ENCODE peak calls at places on chromosomes 3 and 15, in eight cellular contexts. N is upper lobe of left lung, B is AG04449, M is kidney epithelial cell, T is lower lobe of right lung, C is choroid plexus epithelial cell, F is GM06990, X is A549. G is an unnamed sample.

GRCh38 chr3:134795776-134796312 is 784 bp downstream of the EPHB1 start:
- DNase-seq in N (no peak), B (no peak), M (no peak), T (no peak), C (peak), F (no peak), X (peak), G (no peak)

GRCh38 chr3:129182390-129183180 is 1.1 kb downstream of the CNBP start:
- DNase-seq in N (no peak), B (no peak), M (no peak), T (no peak), C (peak), F (no peak), X (no peak), G (no peak)

GRCh38 chr3:161252143-161252542 is 31.0 kb downstream of the NMD3 start:
- DNase-seq in N (no peak), B (no peak), M (no peak), T (no peak), C (no peak), F (no peak), X (no peak), G (no peak)

GRCh38 chr3:123535580-123535979 is 49.3 kb downstream of the HACD2 start:
- DNase-seq in N (no peak), B (peak), M (peak), T (no peak), C (peak), F (no peak), X (no peak), G (no peak)

GRCh38 chr15:91257755-91258435 is 157.8 kb downstream of the SV2B start:
- DNase-seq in N (no peak), B (no peak), M (no peak), T (no peak), C (no peak), F (no peak), X (no peak), G (no peak)

GRCh38 chr3:139836656-139837464 is 98.1 kb upstream of the CLSTN2 start:
- DNase-seq in N (no peak), B (no peak), M (no peak), T (no peak), C (no peak), F (no peak), X (no peak), G (no peak)

GRCh38 chr3:9915252-9916141 is 1.4 kb upstream of the IL17RC start:
- DNase-seq in N (peak), B (no peak), M (no peak), T (peak), C (peak), F (peak), X (no peak), G (peak)

GRCh38 chr3:153052096-153052460 is 109.9 kb upstream of the RAP2B start:
- DNase-seq in N (no peak), B (peak), M (peak), T (no peak), C (peak), F (no peak), X (peak), G (no peak)

GRCh38 chr3:149371001-149371722 is 6.3 kb downstream of the TM4SF1 start:
- DNase-seq in N (no peak), B (no peak), M (no peak), T (no peak), C (peak), F (no peak), X (peak), G (no peak)

GRCh38 chr3:151086484-151087456 is 1.3 kb downstream of the MED12L start:
- DNase-seq in N (peak), B (peak), M (peak), T (peak), C (peak), F (peak), X (peak), G (no peak)
- TF ChIP-seq CTCF in N (peak), B (peak), M (peak), T (peak), C (peak), F (peak), X (peak), G (peak)

GRCh38 chr3:180135101-180135500 is 98.4 kb upstream of the PEX5L start:
- DNase-seq in N (no peak), B (no peak), M (no peak), T (no peak), C (no peak), F (no peak), X (no peak), G (no peak)
- H3K4me3 ChIP-seq in N (no peak), B (no peak), M (no peak), T (no peak), C (no peak), F (no peak), X (no peak), G (no peak)

GRCh38 chr3:4065080-4065479 is 238.1 kb upstream of the SETMAR start:
- DNase-seq in N (no peak), B (no peak), M (no peak), T (no peak), C (no peak), F (peak), X (no peak), G (no peak)

GRCh38 chr3:4067893-4068292 is 235.3 kb upstream of the SETMAR start:
- DNase-seq in N (no peak), B (no peak), M (no peak), T (no peak), C (no peak), F (no peak), X (no peak), G (no peak)

GRCh38 chr3:4063916-4064592 is 239.1 kb upstream of the SETMAR start:
- DNase-seq in N (no peak), B (no peak), M (no peak), T (no peak), C (no peak), F (no peak), X (no peak), G (no peak)

GRCh38 chr3:4071481-4072184 is 231.5 kb upstream of the SETMAR start:
- DNase-seq in N (no peak), B (no peak), M (no peak), T (no peak), C (no peak), F (no peak), X (no peak), G (no peak)

DNA sequence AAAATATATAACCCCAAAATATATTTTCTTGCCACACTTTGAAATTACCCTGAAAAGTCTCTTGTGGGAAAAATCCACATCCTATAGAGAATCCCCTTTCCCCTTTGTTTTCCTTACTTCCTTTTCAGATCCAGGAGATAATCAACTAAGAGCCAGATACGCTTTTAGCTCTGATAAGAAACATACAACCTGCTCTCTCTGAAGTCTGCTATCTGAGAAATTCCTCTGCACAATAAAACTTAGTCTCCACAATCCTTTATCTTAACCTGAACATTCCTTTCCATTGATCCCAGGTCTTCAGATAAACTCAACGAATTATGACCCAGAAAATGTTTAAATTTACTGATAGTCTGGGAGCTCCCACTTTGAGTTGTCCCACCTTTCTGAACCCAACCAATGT is 233.4 kb upstream of the SETMAR start:
- DNase-seq in N (no peak), B (no peak), M (no peak), T (no peak), C (no peak), F (no peak), X (no peak), G (no peak)
- TF ChIP-seq CTCF in N (no peak), B (no peak), M (no peak), T (no peak), C (no peak), F (no peak), X (no peak), G (no peak)

GRCh38 chr15:74373056-74373650 is 5.7 kb upstream of the CYP11A1 start:
- DNase-seq in N (no peak), B (no peak), M (no peak), T (no peak), C (no peak), F (no peak), X (no peak), G (no peak)
- H3K4me3 ChIP-seq in N (peak), B (no peak), M (no peak), T (no peak), C (no peak), F (peak), X (no peak), G (no peak)

GRCh38 chr3:114447950-114448479 is 154.2 kb downstream of the TIGIT start:
- DNase-seq in N (no peak), B (no peak), M (no peak), T (no peak), C (no peak), F (no peak), X (no peak), G (no peak)

GRCh38 chr3:114451051-114451451 is 157.2 kb downstream of the TIGIT start:
- DNase-seq in N (no peak), B (no peak), M (no peak), T (no peak), C (no peak), F (no peak), X (no peak), G (no peak)

GRCh38 chr3:114449271-114450007 is 155.6 kb downstream of the TIGIT start:
- DNase-seq in N (no peak), B (no peak), M (no peak), T (no peak), C (no peak), F (no peak), X (no peak), G (no peak)

GRCh38 chr3:114451561-114452018 is 157.8 kb downstream of the TIGIT start:
- DNase-seq in N (peak), B (no peak), M (no peak), T (no peak), C (peak), F (no peak), X (no peak), G (no peak)

DNA sequence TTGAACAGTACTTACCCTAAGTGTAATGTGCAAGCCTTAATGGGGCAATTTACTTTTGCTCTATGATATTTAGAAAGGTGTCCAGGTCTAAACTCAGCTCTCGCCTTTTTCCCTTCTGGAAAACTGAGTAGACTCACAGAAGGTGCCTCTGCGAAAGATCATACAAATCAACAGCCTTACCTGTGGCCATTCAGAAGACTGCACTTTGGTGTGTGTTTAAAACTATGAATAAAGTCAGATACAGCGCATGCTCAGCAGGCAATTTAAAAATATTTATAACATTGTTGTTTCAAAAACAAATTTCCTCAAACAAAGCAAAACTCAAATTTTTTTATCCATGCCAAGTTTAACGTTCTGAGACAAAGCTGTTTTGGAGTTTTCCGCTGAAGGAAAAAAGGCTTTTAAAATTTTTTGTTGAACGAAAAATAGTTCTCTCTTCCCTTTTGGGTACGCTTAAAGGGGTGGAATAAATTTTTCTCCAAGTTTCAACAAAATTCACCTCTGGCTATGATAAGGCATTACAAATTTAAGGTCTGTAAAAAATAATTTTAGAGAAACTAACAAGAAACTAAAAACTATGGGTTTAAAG is 156.3 kb downstream of the TIGIT start:
- DNase-seq in N (no peak), B (no peak), M (no peak), T (no peak), C (no peak), F (no peak), X (no peak), G (no peak)
- TF ChIP-seq CTCF in N (no peak), B (no peak), M (no peak), T (no peak), C (no peak), F (no peak), X (no peak), G (no peak)

GRCh38 chr3:137035631-137036030 is 77.8 kb downstream of the IL20RB start:
- DNase-seq in N (no peak), B (no peak), M (no peak), T (no peak), C (peak), F (peak), X (peak), G (no peak)

GRCh38 chr3:137026701-137027100 is 68.9 kb downstream of the IL20RB start:
- DNase-seq in N (no peak), B (no peak), M (no peak), T (no peak), C (no peak), F (no peak), X (no peak), G (no peak)

GRCh38 chr3:137032465-137033120 is 74.8 kb downstream of the IL20RB start:
- DNase-seq in N (peak), B (peak), M (peak), T (peak), C (peak), F (peak), X (peak), G (peak)
- H3K4me3 ChIP-seq in N (peak), B (peak), M (peak), T (peak), C (peak), F (peak), X (peak), G (peak)

GRCh38 chr15:36810656-36811449 is 231.4 kb downstream of the CDIN1 start:
- DNase-seq in N (no peak), B (no peak), M (no peak), T (no peak), C (no peak), F (peak), X (no peak), G (no peak)
- TF ChIP-seq CTCF in N (no peak), B (peak), M (peak), T (no peak), C (peak), F (peak), X (no peak), G (no peak)

DNA sequence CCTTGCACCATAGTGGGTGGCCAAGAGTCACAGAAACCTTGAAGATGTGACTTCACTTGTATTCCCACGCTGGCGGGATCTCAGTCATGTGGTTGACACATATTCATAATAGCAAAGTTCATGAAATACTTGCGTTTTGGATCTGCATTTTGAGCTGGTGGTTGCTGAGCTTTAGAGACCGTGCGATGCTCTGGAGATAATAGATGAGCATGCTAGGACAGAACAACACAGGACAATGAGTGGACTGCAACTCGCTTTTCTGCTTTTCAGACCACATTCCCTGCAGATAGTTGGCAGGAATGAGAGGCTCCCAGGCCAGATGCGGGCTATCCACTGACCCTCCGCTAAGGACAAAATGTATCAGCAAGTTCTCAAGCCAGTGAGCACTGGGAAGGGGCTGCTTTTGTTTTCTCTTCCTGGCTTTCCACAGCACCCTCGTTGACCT is 13.8 kb upstream of the STARD5 start:
- DNase-seq in N (no peak), B (no peak), M (no peak), T (no peak), C (peak), F (no peak), X (no peak), G (no peak)
- H3K4me3 ChIP-seq in N (no peak), B (no peak), M (no peak), T (no peak), C (no peak), F (no peak), X (no peak), G (peak)

GRCh38 chr15:42104095-42104891 is 9.9 kb upstream of the PLA2G4D start:
- DNase-seq in N (no peak), B (no peak), M (no peak), T (no peak), C (no peak), F (no peak), X (no peak), G (no peak)

GRCh38 chr15:42101861-42102260 is 7.5 kb upstream of the PLA2G4D start:
- DNase-seq in N (no peak), B (peak), M (no peak), T (no peak), C (peak), F (no peak), X (no peak), G (no peak)

GRCh38 chr15:42106278-42106677 is 11.9 kb upstream of the PLA2G4D start:
- DNase-seq in N (peak), B (no peak), M (no peak), T (peak), C (no peak), F (no peak), X (no peak), G (no peak)

GRCh38 chr15:42100021-42100800 is 5.8 kb upstream of the PLA2G4D start:
- DNase-seq in N (peak), B (no peak), M (no peak), T (peak), C (peak), F (no peak), X (no peak), G (no peak)

GRCh38 chr15:42102646-42103235 is 8.4 kb upstream of the PLA2G4D start:
- DNase-seq in N (no peak), B (no peak), M (no peak), T (no peak), C (peak), F (no peak), X (no peak), G (no peak)
- TF ChIP-seq CTCF in N (no peak), B (no peak), M (no peak), T (no peak), C (no peak), F (no peak), X (no peak), G (no peak)